ENCODE peak calls at places on chromosomes 13 and 19, in six cellular contexts. M is heart right ventricle; S is A549; O is Peyer's patch; H is CD8-positive, alpha-beta T cell; U is fibroblast of the aortic adventitia. N is an unnamed sample.

GRCh38 chr19:10915511-10916091 is 12.8 kb downstream of the YIPF2 start:
- DNase-seq in M (no peak), S (no peak), O (no peak), H (no peak), U (peak), N (peak)

GRCh38 chr19:15443838-15444237 is 5.9 kb downstream of the WIZ start:
- DNase-seq in M (peak), S (no peak), O (no peak), H (no peak), U (peak), N (no peak)

GRCh38 chr19:42420055-42420544 is 7.1 kb downstream of the LIPE start:
- DNase-seq in M (no peak), S (peak), O (peak), H (peak), U (peak), N (peak)

GRCh38 chr13:29434217-29434940 is 161.1 kb downstream of the SLC7A1 start:
- DNase-seq in M (no peak), S (no peak), O (no peak), H (no peak), U (no peak), N (no peak)

GRCh38 chr19:8221161-8221560 is 12.0 kb downstream of the CERS4 start:
- DNase-seq in M (no peak), S (no peak), O (no peak), H (no peak), U (no peak), N (no peak)

GRCh38 chr13:104315606-104316005 is 1249.4 kb upstream of the SLC10A2 start:
- DNase-seq in M (no peak), S (no peak), O (no peak), H (no peak), U (peak), N (peak)

GRCh38 chr19:49421039-49421877 is 2.0 kb downstream of the PTH2 start:
- DNase-seq in M (peak), S (no peak), O (peak), H (no peak), U (peak), N (peak)

GRCh38 chr13:114152285-114152645 is 19.8 kb upstream of the RASA3 start:
- DNase-seq in M (no peak), S (no peak), O (no peak), H (no peak), U (no peak), N (no peak)

GRCh38 chr19:38020331-38020730 is 113.3 kb downstream of the SIPA1L3 start:
- DNase-seq in M (no peak), S (no peak), O (no peak), H (no peak), U (no peak), N (no peak)

GRCh38 chr13:80339841-80340642 is 884 bp downstream of the SPRY2 start:
- DNase-seq in M (peak), S (no peak), O (peak), H (no peak), U (peak), N (peak)

GRCh38 chr19:47726467-47726866 is 13.2 kb downstream of the EHD2 start:
- DNase-seq in M (no peak), S (no peak), O (no peak), H (no peak), U (peak), N (peak)

GRCh38 chr19:47723573-47723923 is 10.3 kb downstream of the EHD2 start:
- DNase-seq in M (no peak), S (no peak), O (peak), H (no peak), U (peak), N (peak)

GRCh38 chr19:47729799-47730520 is 15.4 kb upstream of the NOP53 start:
- DNase-seq in M (peak), S (peak), O (peak), H (no peak), U (no peak), N (no peak)

GRCh38 chr19:47729468-47729798 is 15.9 kb upstream of the NOP53 start:
- DNase-seq in M (peak), S (peak), O (no peak), H (no peak), U (peak), N (peak)

GRCh38 chr19:47725759-47726401 is 12.7 kb downstream of the EHD2 start:
- DNase-seq in M (no peak), S (no peak), O (no peak), H (no peak), U (no peak), N (no peak)
- TF ChIP-seq CTCF in M (no peak), S (no peak), O (no peak), H (no peak), U (no peak), N (no peak)

GRCh38 chr13:50128406-50129048 is 113.3 kb downstream of the KCNRG start:
- DNase-seq in M (no peak), S (no peak), O (no peak), H (no peak), U (no peak), N (no peak)
- TF ChIP-seq CTCF in M (no peak), S (no peak), O (no peak), H (no peak), U (no peak), N (no peak)

DNA sequence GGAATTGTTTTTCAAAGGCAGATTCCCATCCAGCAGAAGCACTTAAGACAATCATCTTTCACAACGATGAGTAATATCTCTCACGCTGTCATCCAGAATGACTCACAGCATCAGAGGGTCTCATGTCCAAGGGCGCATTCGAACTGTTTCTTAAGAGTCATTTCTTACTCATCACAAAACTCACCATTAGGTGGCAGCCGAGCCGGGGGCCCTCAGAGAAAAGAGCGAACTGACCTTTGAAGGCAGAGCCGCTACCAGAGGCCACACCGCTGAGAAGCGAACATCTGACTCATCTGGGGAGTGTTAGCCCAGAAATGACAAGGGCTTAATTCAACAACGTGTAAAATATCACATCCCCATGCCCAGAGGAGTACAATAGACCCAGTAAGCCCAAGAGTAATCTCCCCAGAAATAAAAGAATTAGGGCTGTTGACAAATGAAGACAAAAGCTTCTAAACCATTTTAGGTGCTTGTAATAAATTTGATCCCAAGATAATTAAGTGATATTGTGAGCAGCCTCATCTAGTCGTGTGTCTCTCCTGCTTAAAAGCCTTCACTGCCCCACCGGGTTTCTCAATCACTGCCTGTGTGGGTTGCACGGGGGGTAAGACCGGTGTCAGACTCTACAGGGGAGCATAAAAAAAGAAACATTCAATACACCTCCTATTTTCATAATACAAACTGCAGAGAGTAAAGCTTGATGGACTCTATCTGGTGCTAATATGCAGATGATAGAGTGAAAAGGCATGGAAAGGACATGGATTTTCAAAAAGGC is 96.2 kb downstream of the CYSLTR2 start:
- DNase-seq in M (peak), S (peak), O (peak), H (peak), U (peak), N (peak)
- TF ChIP-seq CTCF in M (peak), S (peak), O (peak), H (no peak), U (peak), N (peak)

GRCh38 chr19:47280183-47280797 is 5.6 kb downstream of the INAFM1 start:
- DNase-seq in M (no peak), S (peak), O (peak), H (peak), U (no peak), N (peak)
- TF ChIP-seq CTCF in M (peak), S (peak), O (no peak), H (peak), U (peak), N (peak)

GRCh38 chr19:40603071-40603718 is 2.0 kb downstream of the LTBP4 start:
- DNase-seq in M (no peak), S (no peak), O (no peak), H (no peak), U (peak), N (peak)
- TF ChIP-seq CTCF in M (no peak), S (peak), O (no peak), H (no peak), U (peak), N (no peak)

DNA sequence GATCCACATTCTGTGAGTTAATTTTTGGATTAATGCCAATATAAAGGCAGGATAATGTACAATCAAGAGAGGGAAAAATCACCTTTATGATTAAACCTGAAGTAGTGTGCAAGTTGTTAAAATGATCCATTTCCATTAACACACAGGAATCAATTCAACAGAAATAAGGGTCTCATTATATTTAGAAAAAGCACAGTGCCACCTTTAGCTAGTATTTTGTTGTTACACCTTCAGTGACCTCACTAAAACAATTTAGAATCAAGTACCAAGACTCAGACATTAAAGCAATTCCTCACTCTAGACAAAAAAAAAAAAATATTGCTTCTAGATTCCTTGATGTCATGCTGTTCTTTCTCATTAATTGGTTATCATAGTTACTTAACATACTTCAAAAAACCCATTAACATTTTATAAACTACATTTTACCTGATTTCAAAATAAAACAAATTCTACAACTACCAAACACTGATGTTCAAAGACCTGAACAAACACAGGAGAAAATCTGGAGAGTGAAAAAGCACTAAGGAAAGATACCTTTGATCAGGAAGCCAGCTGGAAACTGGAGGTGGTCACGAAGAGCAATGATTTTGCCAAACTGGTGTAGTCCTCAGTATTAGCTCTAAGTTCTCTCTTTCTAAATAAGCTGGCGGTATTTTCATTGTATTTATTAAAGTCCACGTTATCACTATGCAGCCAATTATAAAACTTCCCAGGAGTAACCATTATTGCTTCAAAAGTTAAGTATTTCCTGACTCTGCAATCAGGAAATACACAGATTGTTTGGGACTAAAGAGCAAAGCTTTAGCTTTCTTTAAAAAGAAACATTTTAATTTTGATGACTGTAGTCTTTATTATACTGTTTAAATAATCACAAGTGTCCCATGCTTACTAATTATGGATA is 115.3 kb downstream of the TBC1D4 start:
- DNase-seq in M (no peak), S (no peak), O (no peak), H (no peak), U (no peak), N (peak)
- TF ChIP-seq CTCF in M (no peak), S (no peak), O (no peak), H (no peak), U (no peak), N (peak)

DNA sequence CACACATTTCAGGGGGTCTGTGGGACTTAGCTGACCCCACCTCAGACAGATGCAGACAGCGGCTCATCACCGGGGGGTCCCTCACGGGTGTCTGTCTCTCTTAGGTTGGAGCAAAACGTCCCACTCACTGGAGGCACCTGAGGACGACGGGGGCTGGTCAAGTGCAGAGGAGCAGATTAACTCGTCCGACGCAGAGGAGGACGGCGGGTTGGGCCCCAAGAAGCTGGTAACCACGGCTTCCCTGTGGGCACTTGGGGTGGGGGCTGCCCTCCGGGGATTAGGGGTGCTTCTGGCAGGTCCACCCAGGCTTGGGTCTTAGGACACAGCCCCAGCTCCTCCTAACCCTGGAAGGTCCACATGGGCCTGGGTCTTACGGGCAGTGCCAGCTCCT is 11.2 kb upstream of the F7 start:
- DNase-seq in M (no peak), S (no peak), O (no peak), H (no peak), U (no peak), N (no peak)
- TF ChIP-seq CTCF in M (no peak), S (no peak), O (no peak), H (no peak), U (no peak), N (no peak)

GRCh38 chr13:83881031-83881727 is 1.1 kb downstream of the SLITRK1 start:
- DNase-seq in M (no peak), S (no peak), O (no peak), H (no peak), U (no peak), N (no peak)
- TF ChIP-seq CTCF in M (no peak), S (no peak), O (no peak), H (no peak), U (no peak), N (no peak)